ENCODE peak calls at places on chromosomes 4 and X, in seven cellular contexts. C is stimulated activated naive CD4-positive, alpha-beta T cell treated with Interleukin-2 at 50 U/mL for 16 hours; O is head of caudate nucleus; X is NCI-H446 treated with DMSO at 0.1 percent for 48 hours; S is AG09309; W is AG20443; E is cerebellar cortex. A is an unnamed sample.
A peak's percentile ranks its signal among the peaks of the same experiment; 100 is the strongest.

GRCh38 chr4:70589785-70590184 is 2.3 kb upstream of the AMBN start:
- DNase-seq in C (no peak), E (no peak), S (no peak), W (no peak), X (no peak), O (no peak), A (no peak)

GRCh38 chr4:48102303-48102702 is 31.7 kb downstream of the TXK start:
- DNase-seq in X (no peak), W (no peak), C (no peak), S (no peak), O (no peak), E (no peak), A (no peak)

GRCh38 chr4:82561745-82562552 is at the start of gene TMEM150C:
- DNase-seq in S (no peak), C (no peak), W (peak; percentile 59), O (peak; percentile 52), E (peak; percentile 14), X (no peak), A (no peak)

GRCh38 chr4:13546374-13546854 is 2.1 kb upstream of the NKX3-2 start:
- DNase-seq in X (no peak), W (no peak), S (no peak), E (no peak), O (no peak), C (no peak), A (no peak)

GRCh38 chr4:122958505-122958904 is 36.1 kb upstream of the NUDT6 start:
- DNase-seq in X (no peak), W (no peak), O (no peak), C (no peak), S (no peak), E (no peak), A (no peak)

GRCh38 chr4:104983615-104984179 is 163.0 kb upstream of the TET2 start:
- DNase-seq in C (no peak), O (no peak), E (no peak), S (no peak), X (no peak), W (no peak), A (no peak)

GRCh38 chrX:24229967-24230366 is 80.4 kb downstream of the ZFX start:
- DNase-seq in E (no peak), X (no peak), O (no peak), S (no peak), C (no peak), W (no peak), A (no peak)

GRCh38 chr4:68572653-68573052 is 3.5 kb downstream of the UGT2B17 start:
- DNase-seq in W (no peak), S (no peak), X (no peak), C (no peak), E (no peak), O (no peak), A (no peak)

GRCh38 chrX:152912121-152912520 is 14.3 kb downstream of the ZNF185 start:
- DNase-seq in O (no peak), C (no peak), S (no peak), W (no peak), E (no peak), X (no peak), A (no peak)